ENCODE peak calls at places on chromosomes 13 and 19, in seven cellular contexts. W is CD8-positive, alpha-beta T cell; I is suprapubic skin; B is A549; Y is AG04449; N is left lung; T is AG10803. J is an unnamed sample.
A peak's percentile ranks its signal among the peaks of the same experiment; 100 is the strongest.

GRCh38 chr13:107585466-107585865 is 629.9 kb downstream of the LIG4 start:
- DNase-seq in I (no peak), N (no peak), W (no peak), T (peak; percentile 27), Y (no peak), B (no peak), J (no peak)

GRCh38 chr19:51098366-51099069 is 9.7 kb downstream of the CTU1 start:
- DNase-seq in N (peak; percentile 90), B (no peak), T (no peak), I (no peak), W (no peak), Y (no peak), J (no peak)

GRCh38 chr13:49443689-49444516 is at the start of the genes CAB39L and SETDB2:
- DNase-seq in I (peak; percentile 100), T (peak; percentile 98), Y (peak; percentile 91), B (peak; percentile 83), N (peak; percentile 99), W (peak; percentile 97), J (peak; percentile 99)

GRCh38 chr19:48090281-48090802 is 20.3 kb downstream of the PLA2G4C start:
- DNase-seq in N (no peak), I (no peak), Y (no peak), B (no peak), T (peak; percentile 80), W (no peak), J (no peak)

GRCh38 chr19:3844596-3844995 is 24.2 kb downstream of the ZFR2 start:
- DNase-seq in N (no peak), Y (no peak), I (no peak), B (no peak), W (no peak), T (no peak), J (no peak)

GRCh38 chr13:24742294-24742693 is 21.7 kb upstream of the RNF17 start:
- DNase-seq in W (no peak), N (no peak), T (no peak), B (no peak), I (no peak), Y (no peak), J (no peak)

GRCh38 chr13:30002577-30002976 is 152.2 kb upstream of the UBL3 start:
- DNase-seq in B (no peak), N (no peak), W (no peak), T (peak; percentile 82), Y (peak; percentile 28), I (no peak), J (no peak)

GRCh38 chr13:104648291-104648690 is 1582.1 kb upstream of the SLC10A2 start:
- DNase-seq in B (no peak), T (no peak), Y (no peak), W (no peak), I (no peak), N (no peak), J (no peak)

GRCh38 chr13:30395192-30396158 is 26.8 kb upstream of the UBE2L5 start:
- DNase-seq in T (peak; percentile 98), W (peak; percentile 59), Y (peak; percentile 83), B (peak; percentile 53), I (peak; percentile 98), N (peak; percentile 97), J (peak; percentile 90)

GRCh38 chr13:101339202-101339601 is 77.1 kb downstream of the NALCN start:
- DNase-seq in I (no peak), N (no peak), Y (no peak), T (no peak), B (no peak), W (no peak), J (no peak)

GRCh38 chr13:41603917-41604316 is 146.6 kb downstream of the RGCC start:
- DNase-seq in T (peak; percentile 49), Y (no peak), N (no peak), I (no peak), W (no peak), B (peak; percentile 8), J (no peak)

GRCh38 chr19:55493650-55494171 is 5.5 kb downstream of the SSC5D start:
- DNase-seq in T (no peak), B (no peak), I (no peak), Y (no peak), N (peak; percentile 74), W (no peak), J (no peak)

GRCh38 chr13:71758823-71759222 is 108.2 kb downstream of the DACH1 start:
- DNase-seq in W (no peak), T (no peak), N (no peak), B (no peak), I (no peak), Y (no peak), J (no peak)

GRCh38 chr13:100428966-100429365 is 159.6 kb downstream of the GGACT start:
- DNase-seq in B (no peak), N (no peak), W (no peak), I (no peak), Y (no peak), T (no peak), J (no peak)

GRCh38 chr13:33543631-33544030 is 258.1 kb upstream of the STARD13 start:
- DNase-seq in W (no peak), T (no peak), N (no peak), B (no peak), I (no peak), Y (no peak), J (no peak)

GRCh38 chr19:10503002-10503789 is at the start of gene KEAP1:
- DNase-seq in Y (no peak), N (peak; percentile 87), W (no peak), T (peak; percentile 19), B (peak; percentile 29), I (no peak), J (no peak)

GRCh38 chr13:110663044-110663443 is 42.9 kb downstream of the CARS2 start:
- DNase-seq in T (no peak), Y (no peak), I (no peak), W (no peak), N (no peak), B (no peak), J (no peak)

GRCh38 chr19:40588110-40588854 is 11.6 kb downstream of the SHKBP1 start:
- DNase-seq in N (no peak), Y (no peak), W (no peak), T (no peak), I (no peak), B (no peak), J (no peak)

GRCh38 chr13:110411316-110412105 is 104.4 kb downstream of the COL4A2 start:
- DNase-seq in I (no peak), Y (no peak), N (no peak), B (no peak), T (no peak), W (no peak), J (no peak)

GRCh38 chr13:24253520-24254150 is 55.7 kb upstream of the C1QTNF9 start:
- DNase-seq in B (no peak), Y (no peak), T (no peak), I (no peak), N (no peak), W (no peak), J (no peak)

GRCh38 chr13:26946675-26947342 is 186.2 kb upstream of the GPR12 start:
- DNase-seq in Y (no peak), W (no peak), T (peak; percentile 66), I (peak; percentile 37), B (peak; percentile 50), N (no peak), J (peak; percentile 51)

GRCh38 chr13:23518231-23518630 is 52.0 kb upstream of the TNFRSF19 start:
- DNase-seq in Y (no peak), I (no peak), T (no peak), W (no peak), N (no peak), B (no peak), J (no peak)

GRCh38 chr19:48625891-48626327 is 6.6 kb downstream of the SPHK2 start:
- DNase-seq in W (no peak), Y (no peak), B (no peak), N (peak; percentile 79), T (no peak), I (no peak), J (no peak)

DNA sequence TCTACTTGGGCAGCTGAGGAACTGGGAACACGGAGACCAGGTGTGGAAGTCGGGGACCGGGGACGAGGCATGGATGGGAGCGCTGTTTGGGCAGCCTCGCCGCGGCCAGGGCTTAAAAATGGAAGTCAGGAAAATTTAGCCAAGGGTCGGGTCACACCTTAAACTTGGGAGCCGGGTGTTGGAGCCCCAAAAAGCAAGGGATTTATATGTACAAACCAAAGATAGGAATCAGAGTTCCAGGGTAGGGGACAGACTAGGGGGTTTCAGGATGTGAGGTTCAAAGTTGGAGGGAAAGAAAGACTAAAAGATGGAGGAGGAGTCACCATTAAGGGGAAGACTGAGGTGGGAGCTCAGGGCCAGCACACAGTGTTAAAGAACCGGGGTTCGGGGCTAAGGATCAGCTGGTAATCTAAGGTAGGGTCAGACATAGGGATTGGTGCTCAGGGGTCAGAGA is 530 bp downstream of the FOXA3 start:
- DNase-seq in Y (no peak), I (no peak), B (no peak), W (no peak), N (peak; percentile 6), T (no peak), J (no peak)
- H3K4me3 ChIP-seq in Y (peak overlapping the region; percentile 6), I (peak overlapping the region; percentile 73), B (peak overlapping the region; percentile 71), W (no peak overlapping the region), N (no peak overlapping the region), T (no peak overlapping the region), J (peak overlapping the region; percentile 4)

DNA sequence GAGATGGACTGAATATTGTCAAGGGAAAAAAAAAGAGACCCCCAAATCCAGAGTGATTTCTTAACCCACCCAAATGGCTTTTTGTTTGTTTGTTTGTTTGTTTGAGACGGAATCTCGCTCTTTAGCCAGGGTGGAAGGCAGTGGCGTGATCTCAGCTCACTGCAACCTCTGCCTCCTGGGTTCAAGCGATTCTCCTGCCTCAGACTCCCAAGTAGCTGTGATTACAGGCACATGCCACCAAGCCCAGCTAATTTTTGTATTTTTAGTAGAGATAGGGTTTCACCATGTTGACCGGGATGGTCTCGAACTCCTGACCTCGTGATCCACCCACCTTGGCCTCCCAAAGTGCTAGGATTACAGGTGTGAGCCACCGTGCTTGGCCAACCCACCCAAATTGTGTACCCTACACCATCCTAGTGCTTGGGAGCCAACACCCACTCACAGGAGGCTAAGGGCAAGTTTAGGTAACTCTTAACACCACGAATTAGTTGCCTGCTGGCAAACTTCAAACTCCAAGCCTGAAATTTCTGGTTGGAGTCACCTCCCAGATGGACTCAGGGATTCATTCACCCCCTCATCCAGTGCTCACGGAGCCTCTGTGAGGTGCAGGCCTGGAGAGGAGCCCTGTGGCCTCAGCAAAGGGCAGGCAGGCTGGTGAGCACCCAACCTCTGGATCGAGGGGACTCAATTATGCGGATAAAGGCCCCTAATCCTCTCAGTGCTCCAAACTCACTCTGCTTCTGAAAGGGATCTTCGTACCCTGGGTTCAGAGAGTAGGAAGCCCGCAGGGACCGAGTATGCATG is 37.6 kb downstream of the ACTN4 start:
- DNase-seq in N (no peak), B (no peak), I (no peak), Y (no peak), T (no peak), W (no peak), J (no peak)
- H3K4me3 ChIP-seq in N (no peak overlapping the region), B (peak overlapping the region; percentile 24), I (no peak overlapping the region), Y (no peak overlapping the region), T (peak overlapping the region; percentile 18), W (no peak overlapping the region), J (no peak overlapping the region)

DNA sequence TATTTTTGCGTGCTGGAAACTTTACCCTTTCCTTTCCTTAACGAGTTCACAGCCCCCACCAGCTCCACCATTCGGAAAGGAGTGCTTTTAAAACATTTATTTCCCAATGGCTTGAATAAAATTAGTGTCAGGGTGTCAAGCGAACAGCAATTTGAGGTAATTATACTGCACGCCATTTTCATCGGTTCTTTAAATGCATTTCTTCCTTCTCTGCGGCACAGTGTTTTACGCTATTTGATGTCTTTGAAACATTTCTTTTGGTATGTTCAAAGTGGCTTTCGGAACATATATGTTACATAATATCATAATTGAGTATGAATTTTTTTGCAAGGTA is 319 bp upstream of the SLITRK1 start:
- DNase-seq in B (no peak), I (no peak), T (no peak), N (no peak), W (no peak), Y (no peak), J (no peak)
- H3K4me3 ChIP-seq in B (no peak overlapping the region), I (no peak overlapping the region), T (no peak overlapping the region), N (no peak overlapping the region), W (no peak overlapping the region), Y (peak overlapping the region; percentile 63), J (no peak overlapping the region)

GRCh38 chr13:37106642-37107041 is 1.2 kb upstream of the CSNK1A1L start:
- DNase-seq in W (no peak), N (no peak), I (no peak), T (no peak), Y (no peak), B (no peak), J (no peak)
- H3K4me3 ChIP-seq in W (no peak overlapping the region), N (no peak overlapping the region), I (no peak overlapping the region), T (no peak overlapping the region), Y (no peak overlapping the region), B (no peak overlapping the region), J (no peak overlapping the region)